ENCODE peak calls at places on chromosomes 1 and 21, in seven cellular contexts. F, M, J, W, L, U and R are unnamed samples.

GRCh38 chr21:35664683-35665082 is 395.6 kb downstream of the SETD4 start:
- DNase-seq in M (peak; percentile 90), L (no peak), J (no peak), U (no peak), F (no peak), W (no peak), R (no peak)

GRCh38 chr1:220954321-220954720 is 75.1 kb downstream of the HLX start:
- DNase-seq in U (no peak), L (peak; percentile 34), M (no peak), F (no peak), J (no peak), W (no peak), R (no peak)

GRCh38 chr1:44489481-44489880 is 84.4 kb downstream of the RNF220 start:
- DNase-seq in W (no peak), F (no peak), U (peak; percentile 84), J (no peak), L (peak; percentile 8), M (peak; percentile 12), R (no peak)

GRCh38 chr1:232981161-232981560 is 30.8 kb downstream of the NTPCR start:
- DNase-seq in M (no peak), F (no peak), U (no peak), L (no peak), J (no peak), W (no peak), R (no peak)

GRCh38 chr1:61873994-61874393 is 131.7 kb downstream of the PATJ start:
- DNase-seq in W (no peak), L (no peak), U (no peak), M (peak; percentile 7), J (no peak), F (no peak), R (no peak)

GRCh38 chr1:66403031-66403731 is 130.8 kb upstream of the SGIP1 start:
- DNase-seq in F (no peak), W (no peak), U (no peak), M (no peak), J (no peak), L (no peak), R (no peak)

GRCh38 chr21:33975548-33976081 is 60.0 kb upstream of the ATP5PO start:
- DNase-seq in J (no peak), L (no peak), F (no peak), W (peak; percentile 59), M (peak; percentile 89), U (peak; percentile 63), R (peak; percentile 58)

GRCh38 chr1:241077386-241078147 is 279.4 kb downstream of the RGS7 start:
- DNase-seq in F (no peak), U (no peak), W (no peak), J (peak; percentile 49), M (no peak), L (no peak), R (no peak)

GRCh38 chr1:59258412-59259032 is 38.4 kb upstream of the FGGY start:
- DNase-seq in U (no peak), J (no peak), W (no peak), M (no peak), F (no peak), L (no peak), R (no peak)

GRCh38 chr1:207711285-207711684 is 40.6 kb upstream of the CD46 start:
- DNase-seq in L (no peak), U (peak; percentile 21), M (no peak), F (no peak), W (no peak), J (no peak), R (no peak)

GRCh38 chr1:230568008-230568407 is 74.3 kb upstream of the COG2 start:
- DNase-seq in U (peak; percentile 42), W (no peak), J (no peak), F (no peak), M (peak; percentile 73), L (no peak), R (no peak)

GRCh38 chr21:33266050-33266783 is at the start of gene IL10RB:
- DNase-seq in M (peak; percentile 55), U (peak; percentile 68), W (peak; percentile 73), J (peak; percentile 46), F (peak; percentile 54), L (no peak), R (peak; percentile 62)

GRCh38 chr1:86616871-86617270 is 70.0 kb downstream of the CLCA4 start:
- DNase-seq in L (no peak), U (no peak), M (peak; percentile 59), F (no peak), J (no peak), W (no peak), R (no peak)

GRCh38 chr1:206469933-206470691 is at the start of gene IKBKE:
- DNase-seq in L (no peak), J (peak; percentile 62), U (peak; percentile 84), M (peak; percentile 60), W (peak; percentile 73), F (no peak), R (peak; percentile 53)

GRCh38 chr1:207024202-207025143 is 8.1 kb downstream of the C1orf116 start:
- DNase-seq in W (no peak), M (no peak), U (no peak), F (no peak), J (no peak), L (no peak), R (no peak)

GRCh38 chr21:27532081-27532480 is 565.2 kb upstream of the ADAMTS5 start:
- DNase-seq in M (peak; percentile 46), F (no peak), L (no peak), J (no peak), U (peak; percentile 74), W (no peak), R (no peak)

GRCh38 chr1:242404296-242404695 is 120.2 kb downstream of the PLD5 start:
- DNase-seq in M (no peak), L (no peak), W (no peak), J (no peak), F (no peak), U (no peak), R (no peak)

GRCh38 chr1:115219937-115220336 is 118.1 kb downstream of the NGF start:
- DNase-seq in F (no peak), W (no peak), J (no peak), U (no peak), M (no peak), L (no peak), R (no peak)

GRCh38 chr21:33836408-33836807 is 79.2 kb downstream of the ATP5PO start:
- DNase-seq in M (no peak), F (no peak), U (peak; percentile 36), L (no peak), J (no peak), W (no peak), R (no peak)

GRCh38 chr1:237258871-237259270 is 216.9 kb downstream of the RYR2 start:
- DNase-seq in F (no peak), M (no peak), L (no peak), J (no peak), W (no peak), U (no peak), R (no peak)

GRCh38 chr1:167912294-167912693 is 1.6 kb downstream of the ADCY10 start:
- DNase-seq in U (no peak), W (no peak), F (no peak), M (no peak), J (no peak), L (no peak), R (no peak)

GRCh38 chr1:208837242-208837641 is 593.1 kb upstream of the PLXNA2 start:
- DNase-seq in U (no peak), M (peak; percentile 75), J (no peak), F (no peak), W (no peak), L (no peak), R (no peak)